ENCODE peak calls at places on chromosomes 5 and 9, in six cellular contexts. I is HepG2, Y is fibroblast of lung, X is transverse colon, V is retinal pigment epithelial cell, U is heart left ventricle. Z is an unnamed sample.

GRCh38 chr9:113154936-113155335 is 4.1 kb downstream of the SLC31A2 start:
- DNase-seq in I (no peak), Y (peak), X (no peak), V (no peak), U (no peak), Z (no peak)

GRCh38 chr5:39670391-39670790 is 245.6 kb upstream of the DAB2 start:
- DNase-seq in I (no peak), Y (no peak), X (no peak), V (peak), U (no peak), Z (no peak)

GRCh38 chr9:95074632-95075269 is 242.8 kb downstream of the FANCC start:
- DNase-seq in I (no peak), Y (no peak), X (no peak), V (no peak), U (no peak), Z (no peak)

GRCh38 chr5:127229185-127229889 is 61.3 kb upstream of the MEGF10 start:
- DNase-seq in I (no peak), Y (peak), X (peak), V (no peak), U (peak), Z (no peak)

GRCh38 chr5:106258591-106259125 is 1412.1 kb downstream of the EFNA5 start:
- DNase-seq in I (no peak), Y (no peak), X (no peak), V (no peak), U (no peak), Z (no peak)

GRCh38 chr5:1502046-1502736 is 21.6 kb downstream of the LPCAT1 start:
- DNase-seq in I (no peak), Y (no peak), X (peak), V (no peak), U (peak), Z (no peak)

GRCh38 chr5:167903243-167903642 is 388.2 kb upstream of the WWC1 start:
- DNase-seq in I (no peak), Y (no peak), X (no peak), V (no peak), U (no peak), Z (no peak)

GRCh38 chr5:79621056-79621455 is 8.8 kb downstream of the TENT2 start:
- DNase-seq in I (no peak), Y (peak), X (no peak), V (peak), U (no peak), Z (no peak)

GRCh38 chr9:134294228-134295071 is 31.8 kb upstream of the RXRA start:
- DNase-seq in I (no peak), Y (no peak), X (peak), V (no peak), U (peak), Z (no peak)

GRCh38 chr5:129460121-129460950 is at the start of gene ADAMTS19:
- DNase-seq in I (no peak), Y (peak), X (peak), V (no peak), U (peak), Z (no peak)

GRCh38 chr5:136001531-136001930 is 27.3 kb upstream of the TGFBI start:
- DNase-seq in I (no peak), Y (peak), X (no peak), V (no peak), U (no peak), Z (no peak)

GRCh38 chr9:93824386-93825294 is 130.5 kb downstream of the BARX1 start:
- DNase-seq in I (no peak), Y (no peak), X (no peak), V (no peak), U (peak), Z (no peak)

GRCh38 chr9:93826905-93827544 is 128.1 kb downstream of the BARX1 start:
- DNase-seq in I (no peak), Y (no peak), X (no peak), V (no peak), U (peak), Z (no peak)

GRCh38 chr9:93827545-93828330 is 127.4 kb downstream of the BARX1 start:
- DNase-seq in I (peak), Y (peak), X (peak), V (no peak), U (peak), Z (no peak)

GRCh38 chr9:93825348-93826115 is 129.6 kb downstream of the BARX1 start:
- DNase-seq in I (no peak), Y (no peak), X (no peak), V (no peak), U (peak), Z (no peak)

GRCh38 chr9:93826209-93826608 is 128.9 kb downstream of the BARX1 start:
- DNase-seq in I (no peak), Y (no peak), X (no peak), V (no peak), U (peak), Z (no peak)
- TF ChIP-seq CTCF in I (peak), Y (peak), X (peak), V (peak), U (no peak), Z (no peak)

GRCh38 chr9:108080285-108080684 is 590.7 kb upstream of the KLF4 start:
- DNase-seq in I (no peak), Y (no peak), X (no peak), V (no peak), U (no peak), Z (no peak)

GRCh38 chr9:108086624-108087023 is 597.1 kb upstream of the KLF4 start:
- DNase-seq in I (no peak), Y (no peak), X (no peak), V (no peak), U (no peak), Z (no peak)

GRCh38 chr9:108081112-108081511 is 591.5 kb upstream of the KLF4 start:
- DNase-seq in I (no peak), Y (no peak), X (no peak), V (no peak), U (no peak), Z (no peak)

GRCh38 chr9:108083160-108083559 is 593.6 kb upstream of the KLF4 start:
- DNase-seq in I (no peak), Y (no peak), X (no peak), V (no peak), U (no peak), Z (no peak)

DNA sequence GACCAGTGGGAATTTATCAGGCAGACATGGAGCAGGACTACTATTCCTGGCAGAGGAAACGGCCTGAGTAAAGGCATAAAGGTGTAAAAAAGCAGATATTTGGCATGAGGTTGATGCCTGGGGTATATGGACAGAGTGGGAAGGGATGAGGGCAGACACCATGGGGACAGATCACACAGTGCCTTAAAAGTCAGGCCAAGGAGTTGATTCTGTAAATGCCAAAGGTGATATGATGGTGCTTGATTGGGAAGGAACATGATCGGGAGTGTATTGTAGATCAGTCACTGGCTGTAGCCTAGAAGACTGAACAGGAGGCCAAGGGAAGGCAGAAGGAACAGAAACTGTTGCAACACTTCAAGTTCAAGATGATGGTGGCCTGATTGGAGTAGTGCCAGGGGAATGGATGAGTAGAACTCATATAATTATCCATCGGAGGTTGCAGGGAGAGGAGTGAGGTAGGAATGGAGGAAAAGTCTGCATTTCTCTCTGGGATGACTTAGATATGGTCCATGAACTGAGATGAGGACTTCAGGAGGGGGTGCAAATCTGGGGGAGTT is 594.3 kb upstream of the KLF4 start:
- DNase-seq in I (no peak), Y (no peak), X (no peak), V (no peak), U (no peak), Z (no peak)
- H3K4me3 ChIP-seq in I (no peak), Y (no peak), X (no peak), V (no peak), U (no peak), Z (no peak)

DNA sequence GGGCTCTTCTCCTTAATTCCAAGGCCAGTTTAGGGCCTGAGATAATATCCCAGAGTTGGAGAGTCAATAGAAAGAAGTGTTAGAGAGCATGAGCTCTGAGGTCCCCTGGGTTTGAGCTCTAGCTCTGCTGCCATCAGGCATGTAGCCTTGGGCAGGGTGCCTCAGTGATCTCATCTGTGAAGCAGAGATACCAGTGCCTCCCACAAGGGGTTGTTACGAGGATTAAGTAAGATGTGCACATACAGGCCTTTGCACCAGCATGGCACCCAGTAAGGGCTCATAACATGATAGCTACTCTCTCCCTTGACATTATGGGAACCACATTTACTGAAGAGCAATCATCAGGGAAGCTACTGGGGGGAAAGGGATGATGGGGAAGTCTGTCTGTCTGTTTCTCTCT is 265.7 kb downstream of the HSPA4 start:
- DNase-seq in I (no peak), Y (no peak), X (no peak), V (no peak), U (no peak), Z (no peak)
- TF ChIP-seq CTCF in I (no peak), Y (no peak), X (no peak), V (no peak), U (no peak), Z (no peak)

GRCh38 chr9:76873056-76873792 is 32.7 kb downstream of the PRUNE2 start:
- DNase-seq in I (no peak), Y (peak), X (no peak), V (no peak), U (no peak), Z (no peak)
- H3K4me3 ChIP-seq in I (no peak), Y (no peak), X (no peak), V (no peak), U (no peak), Z (no peak)

Z was measured in AG04449.